ENCODE peak calls at places on chromosomes 2 and 18, in seven cellular contexts. One of them, this sample, is unnamed.

GRCh38 chr2:27270680-27271079 is 4.6 kb upstream of the DNAJC5G start:
- DNase-seq in suprapubic skin: no peak
- DNase-seq in HCT116: no peak
- DNase-seq in K562: no peak
- DNase-seq in upper lobe of left lung: no peak
- DNase-seq in stomach: no peak
- DNase-seq in breast epithelium: no peak
- DNase-seq in this sample: no peak

GRCh38 chr2:10424051-10424450 is 24.1 kb downstream of the ODC1 start:
- DNase-seq in suprapubic skin: no peak
- DNase-seq in HCT116: no peak
- DNase-seq in K562: no peak
- DNase-seq in upper lobe of left lung: no peak
- DNase-seq in stomach: no peak
- DNase-seq in breast epithelium: no peak
- DNase-seq in this sample: no peak

GRCh38 chr18:8706981-8707940 is 1.9 kb downstream of the MTCL1 start:
- DNase-seq in suprapubic skin: no peak
- DNase-seq in HCT116: no peak
- DNase-seq in K562: no peak
- DNase-seq in upper lobe of left lung: peak; percentile 88
- DNase-seq in stomach: peak; percentile 59
- DNase-seq in breast epithelium: peak; percentile 32
- DNase-seq in this sample: peak; percentile 87

GRCh38 chr2:184524551-184525382 is 73.6 kb upstream of the ZNF804A start:
- DNase-seq in suprapubic skin: no peak
- DNase-seq in HCT116: no peak
- DNase-seq in K562: no peak
- DNase-seq in upper lobe of left lung: peak; percentile 19
- DNase-seq in stomach: no peak
- DNase-seq in breast epithelium: no peak
- DNase-seq in this sample: peak; percentile 52

GRCh38 chr2:119255760-119256573 is 32.3 kb downstream of the STEAP3 start:
- DNase-seq in suprapubic skin: no peak
- DNase-seq in HCT116: peak; percentile 54
- DNase-seq in K562: no peak
- DNase-seq in upper lobe of left lung: no peak
- DNase-seq in stomach: no peak
- DNase-seq in breast epithelium: no peak
- DNase-seq in this sample: no peak

GRCh38 chr2:7621018-7621814 is 704.0 kb downstream of the RNF144A start:
- DNase-seq in suprapubic skin: no peak
- DNase-seq in HCT116: no peak
- DNase-seq in K562: no peak
- DNase-seq in upper lobe of left lung: no peak
- DNase-seq in stomach: no peak
- DNase-seq in breast epithelium: no peak
- DNase-seq in this sample: no peak

GRCh38 chr2:112881217-112882000 is 29.6 kb upstream of the IL37 start:
- DNase-seq in suprapubic skin: no peak
- DNase-seq in HCT116: peak; percentile 16
- DNase-seq in K562: peak; percentile 31
- DNase-seq in upper lobe of left lung: no peak
- DNase-seq in stomach: no peak
- DNase-seq in breast epithelium: no peak
- DNase-seq in this sample: no peak

GRCh38 chr2:204452464-204453023 is 92.7 kb upstream of the PARD3B start:
- DNase-seq in suprapubic skin: no peak
- DNase-seq in HCT116: peak; percentile 23
- DNase-seq in K562: no peak
- DNase-seq in upper lobe of left lung: no peak
- DNase-seq in stomach: no peak
- DNase-seq in breast epithelium: peak; percentile 55
- DNase-seq in this sample: peak; percentile 79

GRCh38 chr2:138432971-138433370 is 68.6 kb upstream of the SPOPL start:
- DNase-seq in suprapubic skin: no peak
- DNase-seq in HCT116: no peak
- DNase-seq in K562: no peak
- DNase-seq in upper lobe of left lung: no peak
- DNase-seq in stomach: no peak
- DNase-seq in breast epithelium: no peak
- DNase-seq in this sample: no peak

GRCh38 chr18:34999734-35000397 is 41.3 kb upstream of the MAPRE2 start:
- DNase-seq in suprapubic skin: no peak
- DNase-seq in HCT116: no peak
- DNase-seq in K562: no peak
- DNase-seq in upper lobe of left lung: no peak
- DNase-seq in stomach: no peak
- DNase-seq in breast epithelium: no peak
- DNase-seq in this sample: no peak

GRCh38 chr2:11949732-11950503 is 203.5 kb downstream of the LPIN1 start:
- DNase-seq in suprapubic skin: no peak
- DNase-seq in HCT116: no peak
- DNase-seq in K562: no peak
- DNase-seq in upper lobe of left lung: no peak
- DNase-seq in stomach: no peak
- DNase-seq in breast epithelium: no peak
- DNase-seq in this sample: no peak

GRCh38 chr2:158999458-158999857 is 31.0 kb downstream of the TANC1 start:
- DNase-seq in suprapubic skin: no peak
- DNase-seq in HCT116: no peak
- DNase-seq in K562: no peak
- DNase-seq in upper lobe of left lung: no peak
- DNase-seq in stomach: no peak
- DNase-seq in breast epithelium: no peak
- DNase-seq in this sample: no peak

GRCh38 chr2:219119422-219120043 is 41.1 kb downstream of the NHEJ1 start:
- DNase-seq in suprapubic skin: peak; percentile 79
- DNase-seq in HCT116: peak; percentile 27
- DNase-seq in K562: peak; percentile 56
- DNase-seq in upper lobe of left lung: no peak
- DNase-seq in stomach: peak; percentile 79
- DNase-seq in breast epithelium: peak; percentile 31
- DNase-seq in this sample: no peak

GRCh38 chr2:217066510-217067270 is 206.8 kb upstream of the TNP1 start:
- DNase-seq in suprapubic skin: no peak
- DNase-seq in HCT116: no peak
- DNase-seq in K562: no peak
- DNase-seq in upper lobe of left lung: peak; percentile 44
- DNase-seq in stomach: no peak
- DNase-seq in breast epithelium: no peak
- DNase-seq in this sample: peak; percentile 93

GRCh38 chr18:23845988-23846630 is 156.9 kb downstream of the LAMA3 start:
- DNase-seq in suprapubic skin: no peak
- DNase-seq in HCT116: no peak
- DNase-seq in K562: no peak
- DNase-seq in upper lobe of left lung: peak; percentile 50
- DNase-seq in stomach: no peak
- DNase-seq in breast epithelium: no peak
- DNase-seq in this sample: no peak

GRCh38 chr2:199443589-199444130 is 14.1 kb downstream of the SATB2 start:
- DNase-seq in suprapubic skin: no peak
- DNase-seq in HCT116: no peak
- DNase-seq in K562: no peak
- DNase-seq in upper lobe of left lung: no peak
- DNase-seq in stomach: no peak
- DNase-seq in breast epithelium: no peak
- DNase-seq in this sample: no peak

GRCh38 chr2:207674266-207674774 is 37.1 kb upstream of the CCNYL1 start:
- DNase-seq in suprapubic skin: no peak
- DNase-seq in HCT116: no peak
- DNase-seq in K562: no peak
- DNase-seq in upper lobe of left lung: no peak
- DNase-seq in stomach: no peak
- DNase-seq in breast epithelium: no peak
- DNase-seq in this sample: no peak
- TF ChIP-seq POLR2AphosphoS5 in suprapubic skin: no peak
- TF ChIP-seq POLR2AphosphoS5 in HCT116: no peak
- TF ChIP-seq POLR2AphosphoS5 in K562: no peak
- TF ChIP-seq POLR2AphosphoS5 in upper lobe of left lung: no peak
- TF ChIP-seq POLR2AphosphoS5 in stomach: no peak
- TF ChIP-seq POLR2AphosphoS5 in breast epithelium: no peak
- TF ChIP-seq POLR2AphosphoS5 in this sample: no peak

GRCh38 chr2:96832751-96833507 is 10.9 kb downstream of the ANKRD23 start:
- DNase-seq in suprapubic skin: no peak
- DNase-seq in HCT116: no peak
- DNase-seq in K562: no peak
- DNase-seq in upper lobe of left lung: no peak
- DNase-seq in stomach: peak; percentile 86
- DNase-seq in breast epithelium: peak; percentile 33
- DNase-seq in this sample: peak; percentile 81
- TF ChIP-seq POLR2A in suprapubic skin: no peak
- TF ChIP-seq POLR2A in HCT116: no peak
- TF ChIP-seq POLR2A in K562: no peak
- TF ChIP-seq POLR2A in upper lobe of left lung: no peak
- TF ChIP-seq POLR2A in stomach: no peak
- TF ChIP-seq POLR2A in breast epithelium: no peak
- TF ChIP-seq POLR2A in this sample: no peak

GRCh38 chr18:50097702-50098101 is 97.2 kb downstream of the MYO5B start:
- DNase-seq in suprapubic skin: no peak
- DNase-seq in HCT116: peak; percentile 16
- DNase-seq in K562: no peak
- DNase-seq in upper lobe of left lung: no peak
- DNase-seq in stomach: peak; percentile 73
- DNase-seq in breast epithelium: peak; percentile 90
- DNase-seq in this sample: no peak

GRCh38 chr18:50105027-50105426 is 89.9 kb downstream of the MYO5B start:
- DNase-seq in suprapubic skin: no peak
- DNase-seq in HCT116: no peak
- DNase-seq in K562: no peak
- DNase-seq in upper lobe of left lung: no peak
- DNase-seq in stomach: no peak
- DNase-seq in breast epithelium: no peak
- DNase-seq in this sample: no peak

GRCh38 chr18:50104421-50104820 is 90.5 kb downstream of the MYO5B start:
- DNase-seq in suprapubic skin: no peak
- DNase-seq in HCT116: no peak
- DNase-seq in K562: no peak
- DNase-seq in upper lobe of left lung: no peak
- DNase-seq in stomach: no peak
- DNase-seq in breast epithelium: no peak
- DNase-seq in this sample: no peak

GRCh38 chr18:50096766-50097435 is 98.0 kb downstream of the MYO5B start:
- DNase-seq in suprapubic skin: no peak
- DNase-seq in HCT116: no peak
- DNase-seq in K562: no peak
- DNase-seq in upper lobe of left lung: no peak
- DNase-seq in stomach: peak; percentile 56
- DNase-seq in breast epithelium: no peak
- DNase-seq in this sample: no peak

GRCh38 chr18:50099725-50100414 is 95.1 kb downstream of the MYO5B start:
- DNase-seq in suprapubic skin: no peak
- DNase-seq in HCT116: no peak
- DNase-seq in K562: no peak
- DNase-seq in upper lobe of left lung: no peak
- DNase-seq in stomach: no peak
- DNase-seq in breast epithelium: no peak
- DNase-seq in this sample: no peak
- TF ChIP-seq POLR2AphosphoS5 in suprapubic skin: no peak
- TF ChIP-seq POLR2AphosphoS5 in HCT116: no peak
- TF ChIP-seq POLR2AphosphoS5 in K562: no peak
- TF ChIP-seq POLR2AphosphoS5 in upper lobe of left lung: no peak
- TF ChIP-seq POLR2AphosphoS5 in stomach: no peak
- TF ChIP-seq POLR2AphosphoS5 in breast epithelium: no peak
- TF ChIP-seq POLR2AphosphoS5 in this sample: no peak

GRCh38 chr2:168626610-168627009 is 170.5 kb downstream of the CERS6 start:
- DNase-seq in suprapubic skin: no peak
- DNase-seq in HCT116: no peak
- DNase-seq in K562: no peak
- DNase-seq in upper lobe of left lung: no peak
- DNase-seq in stomach: no peak
- DNase-seq in breast epithelium: no peak
- DNase-seq in this sample: no peak
- TF ChIP-seq POLR2A in suprapubic skin: no peak
- TF ChIP-seq POLR2A in HCT116: no peak
- TF ChIP-seq POLR2A in K562: no peak
- TF ChIP-seq POLR2A in upper lobe of left lung: no peak
- TF ChIP-seq POLR2A in stomach: no peak
- TF ChIP-seq POLR2A in breast epithelium: no peak
- TF ChIP-seq POLR2A in this sample: no peak

GRCh38 chr2:174609261-174609660 is 11.7 kb upstream of the WIPF1 start:
- DNase-seq in suprapubic skin: no peak
- DNase-seq in HCT116: no peak
- DNase-seq in K562: no peak
- DNase-seq in upper lobe of left lung: no peak
- DNase-seq in stomach: no peak
- DNase-seq in breast epithelium: no peak
- DNase-seq in this sample: no peak
- TF ChIP-seq POLR2AphosphoS5 in suprapubic skin: no peak
- TF ChIP-seq POLR2AphosphoS5 in HCT116: no peak
- TF ChIP-seq POLR2AphosphoS5 in K562: no peak
- TF ChIP-seq POLR2AphosphoS5 in upper lobe of left lung: no peak
- TF ChIP-seq POLR2AphosphoS5 in stomach: no peak
- TF ChIP-seq POLR2AphosphoS5 in breast epithelium: no peak
- TF ChIP-seq POLR2AphosphoS5 in this sample: no peak